ENCODE peak calls at places on chromosome 22, in eight cellular contexts. One of them, this sample, is unnamed.

GRCh38 chr22:44337658-44338004 is 24.9 kb upstream of the SHISAL1 start:
- DNase-seq in right lobe of liver: no peak
- DNase-seq in uterus: peak; percentile 90
- DNase-seq in tibial nerve: no peak
- DNase-seq in brain microvascular endothelial cell: peak; percentile 62
- DNase-seq in bronchial epithelial cell: peak; percentile 60
- DNase-seq in left ventricle myocardium inferior: no peak
- DNase-seq in IMR-90: peak; percentile 75
- DNase-seq in this sample: peak; percentile 29

GRCh38 chr22:29306175-29306829 is at the start of gene GAS2L1:
- DNase-seq in right lobe of liver: peak; percentile 89
- DNase-seq in uterus: peak; percentile 80
- DNase-seq in tibial nerve: peak; percentile 68
- DNase-seq in brain microvascular endothelial cell: peak; percentile 73
- DNase-seq in bronchial epithelial cell: peak; percentile 58
- DNase-seq in left ventricle myocardium inferior: peak; percentile 90
- DNase-seq in IMR-90: peak; percentile 73
- DNase-seq in this sample: peak; percentile 33

GRCh38 chr22:37383342-37383741 is 43.9 kb downstream of the ELFN2 start:
- DNase-seq in right lobe of liver: no peak
- DNase-seq in uterus: no peak
- DNase-seq in tibial nerve: no peak
- DNase-seq in brain microvascular endothelial cell: no peak
- DNase-seq in bronchial epithelial cell: no peak
- DNase-seq in left ventricle myocardium inferior: no peak
- DNase-seq in IMR-90: peak; percentile 16
- DNase-seq in this sample: no peak

GRCh38 chr22:50169774-50170341 is 673 bp upstream of the PANX2 start:
- DNase-seq in right lobe of liver: peak; percentile 67
- DNase-seq in uterus: no peak
- DNase-seq in tibial nerve: no peak
- DNase-seq in brain microvascular endothelial cell: no peak
- DNase-seq in bronchial epithelial cell: no peak
- DNase-seq in left ventricle myocardium inferior: no peak
- DNase-seq in IMR-90: no peak
- DNase-seq in this sample: no peak

GRCh38 chr22:36409911-36410756 is 22.4 kb upstream of the MYH9 start:
- DNase-seq in right lobe of liver: peak; percentile 96
- DNase-seq in uterus: peak; percentile 57
- DNase-seq in tibial nerve: no peak
- DNase-seq in brain microvascular endothelial cell: no peak
- DNase-seq in bronchial epithelial cell: peak; percentile 97
- DNase-seq in left ventricle myocardium inferior: peak; percentile 75
- DNase-seq in IMR-90: no peak
- DNase-seq in this sample: no peak

GRCh38 chr22:43185860-43186261 is 1.1 kb downstream of the TTLL12 start:
- DNase-seq in right lobe of liver: peak; percentile 80
- DNase-seq in uterus: peak; percentile 53
- DNase-seq in tibial nerve: no peak
- DNase-seq in brain microvascular endothelial cell: peak; percentile 20
- DNase-seq in bronchial epithelial cell: peak; percentile 17
- DNase-seq in left ventricle myocardium inferior: peak; percentile 67
- DNase-seq in IMR-90: peak; percentile 23
- DNase-seq in this sample: no peak

GRCh38 chr22:35785181-35785923 is 67.7 kb downstream of the APOL5 start:
- DNase-seq in right lobe of liver: no peak
- DNase-seq in uterus: no peak
- DNase-seq in tibial nerve: no peak
- DNase-seq in brain microvascular endothelial cell: no peak
- DNase-seq in bronchial epithelial cell: peak; percentile 12
- DNase-seq in left ventricle myocardium inferior: no peak
- DNase-seq in IMR-90: no peak
- DNase-seq in this sample: no peak

GRCh38 chr22:43378011-43378704 is 33.7 kb upstream of the MPPED1 start:
- DNase-seq in right lobe of liver: no peak
- DNase-seq in uterus: no peak
- DNase-seq in tibial nerve: no peak
- DNase-seq in brain microvascular endothelial cell: peak; percentile 20
- DNase-seq in bronchial epithelial cell: no peak
- DNase-seq in left ventricle myocardium inferior: no peak
- DNase-seq in IMR-90: peak; percentile 3
- DNase-seq in this sample: no peak

GRCh38 chr22:44180706-44181032 is at the start of gene PARVG:
- DNase-seq in right lobe of liver: no peak
- DNase-seq in uterus: no peak
- DNase-seq in tibial nerve: no peak
- DNase-seq in brain microvascular endothelial cell: no peak
- DNase-seq in bronchial epithelial cell: peak; percentile 12
- DNase-seq in left ventricle myocardium inferior: no peak
- DNase-seq in IMR-90: no peak
- DNase-seq in this sample: no peak

GRCh38 chr22:49976439-49977175 is 16.0 kb downstream of the PIM3 start:
- DNase-seq in right lobe of liver: no peak
- DNase-seq in uterus: no peak
- DNase-seq in tibial nerve: no peak
- DNase-seq in brain microvascular endothelial cell: no peak
- DNase-seq in bronchial epithelial cell: no peak
- DNase-seq in left ventricle myocardium inferior: no peak
- DNase-seq in IMR-90: no peak
- DNase-seq in this sample: no peak

GRCh38 chr22:49567894-49568750 is 259.6 kb downstream of the BRD1 start:
- DNase-seq in right lobe of liver: no peak
- DNase-seq in uterus: no peak
- DNase-seq in tibial nerve: no peak
- DNase-seq in brain microvascular endothelial cell: no peak
- DNase-seq in bronchial epithelial cell: no peak
- DNase-seq in left ventricle myocardium inferior: no peak
- DNase-seq in IMR-90: no peak
- DNase-seq in this sample: no peak

GRCh38 chr22:27212617-27213177 is 555.3 kb downstream of the MIAT start:
- DNase-seq in right lobe of liver: no peak
- DNase-seq in uterus: peak; percentile 92
- DNase-seq in tibial nerve: peak; percentile 44
- DNase-seq in brain microvascular endothelial cell: peak; percentile 90
- DNase-seq in bronchial epithelial cell: peak; percentile 70
- DNase-seq in left ventricle myocardium inferior: peak; percentile 33
- DNase-seq in IMR-90: peak; percentile 98
- DNase-seq in this sample: peak; percentile 98

GRCh38 chr22:37334859-37335818 is 52.8 kb downstream of the CYTH4 start:
- DNase-seq in right lobe of liver: no peak
- DNase-seq in uterus: no peak
- DNase-seq in tibial nerve: no peak
- DNase-seq in brain microvascular endothelial cell: no peak
- DNase-seq in bronchial epithelial cell: peak; percentile 8
- DNase-seq in left ventricle myocardium inferior: no peak
- DNase-seq in IMR-90: no peak
- DNase-seq in this sample: no peak

GRCh38 chr22:19741053-19741452 is 17.7 kb downstream of the GP1BB start:
- DNase-seq in right lobe of liver: no peak
- DNase-seq in uterus: no peak
- DNase-seq in tibial nerve: no peak
- DNase-seq in brain microvascular endothelial cell: no peak
- DNase-seq in bronchial epithelial cell: no peak
- DNase-seq in left ventricle myocardium inferior: no peak
- DNase-seq in IMR-90: no peak
- DNase-seq in this sample: no peak
- H3K4me3 ChIP-seq in right lobe of liver: no peak overlapping the region
- H3K4me3 ChIP-seq in uterus: no peak overlapping the region
- H3K4me3 ChIP-seq in tibial nerve: no peak overlapping the region
- H3K4me3 ChIP-seq in brain microvascular endothelial cell: no peak overlapping the region
- H3K4me3 ChIP-seq in bronchial epithelial cell: no peak overlapping the region
- H3K4me3 ChIP-seq in left ventricle myocardium inferior: no peak overlapping the region
- H3K4me3 ChIP-seq in IMR-90: no peak overlapping the region
- H3K4me3 ChIP-seq in this sample: no peak overlapping the region

DNA sequence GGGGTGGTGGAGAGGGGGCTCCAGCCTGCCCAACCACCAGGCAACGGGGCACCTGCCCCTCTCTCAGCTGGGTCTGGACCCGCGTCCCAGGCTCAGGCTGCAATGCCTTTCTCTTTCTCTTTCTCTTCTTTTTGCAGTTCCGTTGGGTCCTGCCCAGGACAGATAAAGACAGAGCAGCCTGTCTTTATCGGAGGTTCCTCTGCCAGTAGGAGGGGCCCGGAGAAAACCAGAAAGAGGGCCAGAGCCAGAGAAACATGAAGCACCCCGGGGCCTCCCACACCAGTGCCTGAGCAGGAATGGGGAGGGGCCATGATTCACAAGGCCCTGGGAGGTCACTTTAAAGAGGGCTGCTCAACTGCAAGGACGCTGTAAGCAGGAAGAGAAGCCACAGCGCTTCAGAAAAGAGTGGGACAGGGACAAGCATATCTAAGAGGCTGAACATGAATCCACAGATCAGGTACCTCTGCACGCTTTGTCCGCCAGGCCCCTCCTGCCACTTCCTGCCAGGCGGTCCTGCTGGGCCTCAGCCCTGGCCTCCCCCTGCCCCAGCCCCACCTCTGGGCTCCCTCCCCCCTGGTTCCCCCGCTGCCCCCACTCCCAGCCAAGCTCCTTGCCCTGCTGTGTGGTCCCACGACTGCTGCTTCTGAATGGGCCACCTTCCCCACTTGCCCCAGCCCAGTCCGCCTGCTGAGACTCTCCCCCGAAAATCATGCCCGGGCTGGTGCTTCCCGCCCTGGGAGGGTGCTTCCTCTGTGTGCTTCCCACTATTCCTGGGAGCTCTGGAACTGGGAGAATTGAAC is at the start of gene APOBEC3C:
- DNase-seq in right lobe of liver: peak; percentile 73
- DNase-seq in uterus: peak; percentile 94
- DNase-seq in tibial nerve: peak; percentile 71
- DNase-seq in brain microvascular endothelial cell: peak; percentile 87
- DNase-seq in bronchial epithelial cell: peak; percentile 81
- DNase-seq in left ventricle myocardium inferior: peak; percentile 76
- DNase-seq in IMR-90: peak; percentile 90
- DNase-seq in this sample: peak; percentile 74
- TF ChIP-seq CTCF in right lobe of liver: no peak
- TF ChIP-seq CTCF in uterus: no peak
- TF ChIP-seq CTCF in tibial nerve: no peak
- TF ChIP-seq CTCF in brain microvascular endothelial cell: no peak
- TF ChIP-seq CTCF in bronchial epithelial cell: peak; percentile 8
- TF ChIP-seq CTCF in left ventricle myocardium inferior: no peak
- TF ChIP-seq CTCF in IMR-90: peak; percentile 29
- TF ChIP-seq CTCF in this sample: peak; percentile 18

GRCh38 chr22:40904101-40904500 is 42.2 kb upstream of the DNAJB7 start:
- DNase-seq in right lobe of liver: no peak
- DNase-seq in uterus: no peak
- DNase-seq in tibial nerve: no peak
- DNase-seq in brain microvascular endothelial cell: no peak
- DNase-seq in bronchial epithelial cell: peak; percentile 71
- DNase-seq in left ventricle myocardium inferior: no peak
- DNase-seq in IMR-90: no peak
- DNase-seq in this sample: no peak
- H3K27me3 ChIP-seq in right lobe of liver: no peaks in the 10 kb centered on the region
- H3K27me3 ChIP-seq in uterus: no peaks in the 10 kb centered on the region
- H3K27me3 ChIP-seq in tibial nerve: no peaks in the 10 kb centered on the region
- H3K27me3 ChIP-seq in brain microvascular endothelial cell: no peaks in the 10 kb centered on the region
- H3K27me3 ChIP-seq in bronchial epithelial cell: no peaks in the 10 kb centered on the region
- H3K27me3 ChIP-seq in left ventricle myocardium inferior: no peaks in the 10 kb centered on the region
- H3K27me3 ChIP-seq in IMR-90: no peaks in the 10 kb centered on the region
- H3K27me3 ChIP-seq in this sample: no peaks in the 10 kb centered on the region

GRCh38 chr22:31281733-31282132 is 10.6 kb downstream of the PIK3IP1 start:
- DNase-seq in right lobe of liver: no peak
- DNase-seq in uterus: no peak
- DNase-seq in tibial nerve: no peak
- DNase-seq in brain microvascular endothelial cell: no peak
- DNase-seq in bronchial epithelial cell: no peak
- DNase-seq in left ventricle myocardium inferior: no peak
- DNase-seq in IMR-90: no peak
- DNase-seq in this sample: no peak

GRCh38 chr22:31279327-31279669 is 13.0 kb downstream of the PIK3IP1 start:
- DNase-seq in right lobe of liver: no peak
- DNase-seq in uterus: no peak
- DNase-seq in tibial nerve: no peak
- DNase-seq in brain microvascular endothelial cell: no peak
- DNase-seq in bronchial epithelial cell: no peak
- DNase-seq in left ventricle myocardium inferior: no peak
- DNase-seq in IMR-90: no peak
- DNase-seq in this sample: no peak

GRCh38 chr22:31277741-31278642 is 14.3 kb downstream of the PIK3IP1 start:
- DNase-seq in right lobe of liver: no peak
- DNase-seq in uterus: no peak
- DNase-seq in tibial nerve: no peak
- DNase-seq in brain microvascular endothelial cell: no peak
- DNase-seq in bronchial epithelial cell: no peak
- DNase-seq in left ventricle myocardium inferior: no peak
- DNase-seq in IMR-90: no peak
- DNase-seq in this sample: no peak

GRCh38 chr22:31278643-31279326 is 13.5 kb downstream of the PIK3IP1 start:
- DNase-seq in right lobe of liver: peak; percentile 91
- DNase-seq in uterus: no peak
- DNase-seq in tibial nerve: no peak
- DNase-seq in brain microvascular endothelial cell: no peak
- DNase-seq in bronchial epithelial cell: no peak
- DNase-seq in left ventricle myocardium inferior: no peak
- DNase-seq in IMR-90: no peak
- DNase-seq in this sample: no peak

GRCh38 chr22:31279821-31280496 is 12.3 kb downstream of the PIK3IP1 start:
- DNase-seq in right lobe of liver: no peak
- DNase-seq in uterus: no peak
- DNase-seq in tibial nerve: no peak
- DNase-seq in brain microvascular endothelial cell: no peak
- DNase-seq in bronchial epithelial cell: peak; percentile 57
- DNase-seq in left ventricle myocardium inferior: no peak
- DNase-seq in IMR-90: no peak
- DNase-seq in this sample: no peak
- H3K4me3 ChIP-seq in right lobe of liver: no peak overlapping the region
- H3K4me3 ChIP-seq in uterus: no peak overlapping the region
- H3K4me3 ChIP-seq in tibial nerve: no peak overlapping the region
- H3K4me3 ChIP-seq in brain microvascular endothelial cell: no peak overlapping the region
- H3K4me3 ChIP-seq in bronchial epithelial cell: no peak overlapping the region
- H3K4me3 ChIP-seq in left ventricle myocardium inferior: no peak overlapping the region
- H3K4me3 ChIP-seq in IMR-90: no peak overlapping the region
- H3K4me3 ChIP-seq in this sample: no peak overlapping the region